ENCODE peak calls at places on chromosome 6, in eight cellular contexts. G, A, E, C, B, X, P and J are unnamed samples. For H3K4me1, the result is how much of the 10 kb centered on the place peaks cover.

GRCh38 chr6:118186676-118187567 is 279.9 kb downstream of the SLC35F1 start:
- DNase-seq in G (no peak), B (no peak), A (no peak), C (no peak), X (no peak), P (no peak), E (no peak), J (no peak)

GRCh38 chr6:107235521-107235920 is 120.2 kb upstream of the BEND3 start:
- DNase-seq in C (no peak), P (no peak), X (no peak), E (no peak), G (no peak), A (no peak), B (no peak), J (no peak)

GRCh38 chr6:24927234-24927955 is 8.4 kb downstream of the RIPOR2 start:
- DNase-seq in A (no peak), X (no peak), B (no peak), C (no peak), G (no peak), E (no peak), P (no peak), J (no peak)

GRCh38 chr6:163496205-163496604 is 81.7 kb downstream of the QKI start:
- DNase-seq in G (no peak), B (no peak), P (no peak), A (no peak), X (no peak), E (no peak), C (no peak), J (no peak)

GRCh38 chr6:163405412-163406309 is 8.9 kb upstream of the QKI start:
- DNase-seq in C (peak), X (peak), E (no peak), A (peak), G (peak), B (peak), P (peak), J (peak)

GRCh38 chr6:56144538-56145324 is 102.6 kb downstream of the COL21A1 start:
- DNase-seq in X (no peak), C (no peak), A (no peak), G (no peak), P (no peak), E (no peak), B (no peak), J (no peak)

GRCh38 chr6:140909156-140909555 is 1223.6 kb upstream of the GJE1 start:
- DNase-seq in C (no peak), X (no peak), A (no peak), E (no peak), P (no peak), B (no peak), G (no peak), J (no peak)

GRCh38 chr6:118537579-118537978 is 10.5 kb upstream of the PLN start:
- DNase-seq in B (no peak), G (no peak), C (no peak), X (no peak), E (no peak), A (no peak), P (no peak), J (no peak)

GRCh38 chr6:5203571-5203970 is 57.2 kb downstream of the LYRM4 start:
- DNase-seq in P (no peak), C (no peak), B (no peak), G (no peak), E (no peak), A (no peak), X (no peak), J (no peak)

GRCh38 chr6:37324131-37325033 is 29.4 kb upstream of the RNF8 start:
- DNase-seq in X (no peak), B (no peak), G (no peak), P (no peak), E (no peak), C (no peak), A (no peak), J (peak)

GRCh38 chr6:37566209-37566859 is 66.6 kb upstream of the CCDC167 start:
- DNase-seq in B (peak), C (peak), G (peak), P (no peak), X (peak), A (peak), E (peak), J (peak)

GRCh38 chr6:101011165-101011564 is 130.0 kb upstream of the ASCC3 start:
- DNase-seq in G (no peak), A (no peak), X (no peak), B (no peak), P (no peak), E (no peak), C (no peak), J (no peak)

GRCh38 chr6:144939926-144940325 is 654.8 kb downstream of the UTRN start:
- DNase-seq in C (no peak), B (no peak), E (no peak), X (no peak), A (no peak), G (no peak), P (no peak), J (no peak)

GRCh38 chr6:148508401-148509151 is 165.9 kb downstream of the SASH1 start:
- DNase-seq in G (no peak), B (no peak), P (no peak), C (no peak), E (no peak), X (no peak), A (no peak), J (no peak)

GRCh38 chr6:21383499-21384085 is 210.0 kb upstream of the SOX4 start:
- DNase-seq in G (no peak), P (no peak), C (peak), A (no peak), B (no peak), E (no peak), X (no peak), J (no peak)

GRCh38 chr6:97215157-97215769 is 67.8 kb downstream of the MMS22L start:
- DNase-seq in A (no peak), P (no peak), C (peak), B (no peak), G (no peak), E (no peak), X (no peak), J (peak)

GRCh38 chr6:29631860-29632731 is 887 bp downstream of the GABBR1 start:
- DNase-seq in B (peak), C (peak), E (peak), A (peak), X (peak), P (peak), G (peak), J (peak)

GRCh38 chr6:53938810-53939209 is 144.0 kb downstream of the LRRC1 start:
- DNase-seq in P (no peak), C (no peak), X (no peak), E (no peak), B (no peak), A (no peak), G (no peak), J (no peak)

GRCh38 chr6:53906103-53906502 is 111.3 kb downstream of the LRRC1 start:
- DNase-seq in X (no peak), B (no peak), A (no peak), G (no peak), P (no peak), E (no peak), C (no peak), J (no peak)

GRCh38 chr6:27139753-27140522 is 107.6 kb upstream of the PRSS16 start:
- DNase-seq in C (no peak), A (no peak), B (no peak), E (no peak), P (no peak), X (no peak), G (no peak), J (no peak)

GRCh38 chr6:141956046-141956761 is 176.5 kb upstream of the GJE1 start:
- DNase-seq in C (no peak), X (no peak), P (no peak), B (no peak), G (no peak), E (no peak), A (no peak), J (no peak)

GRCh38 chr6:71410164-71410566 is 121.6 kb downstream of the OGFRL1 start:
- DNase-seq in P (no peak), B (no peak), G (no peak), E (no peak), A (peak), C (no peak), X (no peak), J (no peak)

GRCh38 chr6:1383729-1384548 is 5.4 kb upstream of the FOXF2 start:
- DNase-seq in G (no peak), A (no peak), C (no peak), P (no peak), E (no peak), B (no peak), X (no peak), J (no peak)

DNA sequence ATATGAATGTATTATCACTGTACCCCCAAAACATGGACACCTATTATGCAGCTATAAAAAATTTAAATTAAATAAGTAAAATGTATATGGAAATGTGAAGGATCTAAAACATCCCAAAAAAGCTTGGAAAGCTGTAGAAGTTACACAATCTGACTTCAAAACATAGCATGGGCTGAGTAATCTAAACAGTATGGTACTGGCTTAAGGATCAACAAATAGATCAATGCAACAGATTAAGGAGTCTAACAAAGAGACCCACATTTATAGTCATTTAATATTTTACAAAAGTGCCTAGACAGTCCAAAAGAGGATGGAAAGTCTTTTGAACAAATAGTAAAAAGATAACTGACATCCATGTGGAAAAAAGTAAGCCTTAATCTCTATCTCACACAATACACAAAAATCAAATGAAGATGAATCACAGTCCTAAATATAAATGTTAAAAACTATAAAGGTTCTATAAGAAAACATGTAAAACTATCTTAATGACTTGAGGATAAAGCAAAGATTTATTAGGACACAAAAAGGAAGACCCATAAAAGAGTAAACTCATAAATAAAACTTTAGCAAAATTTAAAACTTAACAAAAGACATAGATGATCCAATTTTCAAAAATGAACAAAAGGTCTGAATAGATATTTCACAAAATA is 46.8 kb downstream of the RANBP9 start:
- DNase-seq in G (no peak), X (no peak), P (no peak), C (no peak), E (no peak), B (no peak), A (no peak), J (no peak)
- H3K4me1 ChIP-seq in G (under half), X (under half), P (under half), C (under half), E (half or more), B (half or more), A (half or more), J (half or more)

GRCh38 chr6:143805832-143806281 is 37.3 kb upstream of the LTV1 start:
- DNase-seq in G (no peak), P (no peak), X (no peak), E (no peak), C (no peak), B (no peak), A (no peak), J (no peak)
- H3K4me3 ChIP-seq in G (no peak), P (no peak), X (no peak), E (no peak), C (no peak), B (no peak), A (no peak), J (no peak)

GRCh38 chr6:33812669-33813068 is 8.9 kb upstream of the MLN start:
- DNase-seq in G (no peak), E (peak), B (no peak), P (no peak), X (peak), A (peak), C (peak), J (no peak)
- H3K4me1 ChIP-seq in G (under half), E (under half), B (under half), P (under half), X (under half), A (under half), C (under half), J (under half)

DNA sequence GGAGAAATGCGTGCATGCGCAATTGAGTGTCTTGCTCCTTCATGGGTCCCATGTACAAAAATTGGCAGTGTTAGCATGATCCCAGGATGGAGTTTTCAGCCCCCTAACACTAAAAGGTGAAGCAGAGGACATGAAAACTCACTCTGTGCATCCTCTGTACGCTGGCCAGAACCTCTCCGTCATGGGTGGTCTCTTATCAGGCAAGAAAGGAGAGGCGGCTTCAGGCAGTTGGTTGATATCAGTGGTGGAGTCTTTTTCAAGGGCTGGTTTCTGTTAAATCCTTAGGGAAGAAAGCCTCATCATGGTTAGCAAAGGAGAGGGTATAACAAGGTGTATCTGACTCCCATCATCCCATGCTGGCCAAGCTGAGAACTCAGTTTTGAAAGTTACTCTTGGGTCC is 21.4 kb upstream of the PDCD2 start:
- DNase-seq in X (no peak), P (no peak), A (no peak), C (no peak), B (no peak), E (no peak), G (no peak), J (no peak)
- H3K4me3 ChIP-seq in X (no peak), P (no peak), A (no peak), C (no peak), B (no peak), E (no peak), G (no peak), J (no peak)